ENCODE peak calls at places on chromosome 16, in seven cellular contexts. H is HFFc6, F is WTC11, D is heart right ventricle, V is cardiac fibroblast, P is psoas muscle, Y is dorsolateral prefrontal cortex. X is an unnamed sample.

GRCh38 chr16:56789360-56789759 is 59.4 kb downstream of the NUP93 start:
- DNase-seq in H (peak), F (no peak), D (peak), V (peak), P (no peak), Y (peak), X (no peak)

GRCh38 chr16:80670170-80670865 is 129.5 kb downstream of the DYNLRB2 start:
- DNase-seq in H (no peak), F (no peak), D (no peak), V (no peak), P (no peak), Y (no peak), X (no peak)

GRCh38 chr16:48231675-48232214 is 12.4 kb upstream of the LONP2 start:
- DNase-seq in H (peak), F (peak), D (peak), V (peak), P (no peak), Y (no peak), X (peak)

GRCh38 chr16:28192811-28193529 is 18.8 kb downstream of the XPO6 start:
- DNase-seq in H (no peak), F (no peak), D (no peak), V (no peak), P (no peak), Y (no peak), X (no peak)

GRCh38 chr16:24821129-24821528 is 24.6 kb upstream of the SLC5A11 start:
- DNase-seq in H (no peak), F (no peak), D (no peak), V (no peak), P (no peak), Y (no peak), X (no peak)

GRCh38 chr16:7318661-7319060 is 14.0 kb upstream of the RBFOX1 start:
- DNase-seq in H (no peak), F (no peak), D (no peak), V (no peak), P (no peak), Y (no peak), X (no peak)

GRCh38 chr16:30025574-30025973 is 2.6 kb downstream of the C16orf92 start:
- DNase-seq in H (no peak), F (no peak), D (no peak), V (no peak), P (no peak), Y (no peak), X (no peak)

GRCh38 chr16:81632392-81633146 is 146.5 kb upstream of the PLCG2 start:
- DNase-seq in H (peak), F (no peak), D (no peak), V (peak), P (no peak), Y (no peak), X (no peak)

GRCh38 chr16:13915033-13915635 is 4.8 kb upstream of the ERCC4 start:
- DNase-seq in H (no peak), F (no peak), D (no peak), V (no peak), P (no peak), Y (no peak), X (no peak)

GRCh38 chr16:25097304-25097988 is 14.1 kb upstream of the LCMT1 start:
- DNase-seq in H (peak), F (no peak), D (no peak), V (no peak), P (no peak), Y (no peak), X (no peak)

GRCh38 chr16:69166946-69167930 is 19.7 kb upstream of the SNTB2 start:
- DNase-seq in H (peak), F (no peak), D (no peak), V (no peak), P (no peak), Y (no peak), X (no peak)

GRCh38 chr16:1420540-1421205 is at the start of gene UQCC4:
- DNase-seq in H (peak), F (peak), D (peak), V (peak), P (peak), Y (peak), X (peak)
- TF ChIP-seq CTCF in H (no peak), F (no peak), D (no peak), V (no peak), P (no peak), Y (no peak), X (no peak)

GRCh38 chr16:2591476-2592240 is 53.8 kb downstream of the PDPK1 start:
- DNase-seq in H (no peak), F (no peak), D (no peak), V (no peak), P (no peak), Y (peak), X (no peak)
- TF ChIP-seq CTCF in H (no peak), F (no peak), D (no peak), V (no peak), P (no peak), Y (no peak), X (no peak)

DNA sequence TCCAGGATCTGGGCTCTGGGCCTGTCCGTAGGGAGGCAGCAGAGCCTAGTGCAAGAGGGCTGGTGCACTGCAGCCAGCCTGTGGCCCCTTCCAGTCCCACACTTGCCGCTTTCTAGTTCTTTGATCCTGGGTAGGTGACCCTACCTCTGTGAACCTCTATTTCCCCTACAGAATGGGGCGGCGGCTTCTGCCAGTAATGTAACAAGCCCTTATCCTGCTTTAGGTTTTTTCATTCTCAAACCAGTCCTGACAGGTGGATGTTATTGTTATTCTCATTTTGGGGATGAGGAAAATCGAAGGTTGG is 744 bp downstream of the E4F1 start:
- DNase-seq in H (peak), F (no peak), D (no peak), V (peak), P (no peak), Y (no peak), X (no peak)
- TF ChIP-seq CTCF in H (no peak), F (no peak), D (no peak), V (peak), P (no peak), Y (no peak), X (no peak)

GRCh38 chr16:191783-192294 is 11.6 kb downstream of the HBQ1 start:
- DNase-seq in H (no peak), F (no peak), D (no peak), V (no peak), P (no peak), Y (no peak), X (no peak)

GRCh38 chr16:189604-190186 is 9.4 kb downstream of the HBQ1 start:
- DNase-seq in H (no peak), F (no peak), D (no peak), V (no peak), P (no peak), Y (no peak), X (no peak)

GRCh38 chr16:185691-186090 is 5.4 kb downstream of the HBQ1 start:
- DNase-seq in H (no peak), F (no peak), D (no peak), V (no peak), P (no peak), Y (no peak), X (no peak)

GRCh38 chr16:187330-187729 is 7.1 kb downstream of the HBQ1 start:
- DNase-seq in H (no peak), F (no peak), D (no peak), V (no peak), P (no peak), Y (no peak), X (no peak)

DNA sequence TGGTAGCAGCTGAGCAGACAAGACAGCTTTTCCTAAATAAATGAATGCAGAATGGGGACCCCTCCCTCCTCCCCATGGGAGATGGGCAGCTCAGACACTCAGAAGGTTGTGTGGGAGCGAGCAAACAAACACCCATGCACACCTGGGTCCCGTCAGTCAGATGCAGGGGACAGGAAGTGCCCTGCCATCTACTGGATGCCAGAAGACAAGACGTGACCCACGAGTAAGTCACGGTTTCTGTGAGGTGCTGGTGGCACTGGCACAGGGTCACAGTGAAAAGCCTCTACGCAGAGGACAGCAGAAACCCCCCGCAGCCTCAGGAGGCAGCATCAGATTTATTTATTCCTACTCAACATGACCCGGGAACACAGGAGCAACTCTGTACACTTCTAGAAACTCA is 8.4 kb downstream of the HBQ1 start:
- DNase-seq in H (no peak), F (no peak), D (no peak), V (no peak), P (no peak), Y (no peak), X (no peak)
- TF ChIP-seq CTCF in H (peak), F (no peak), D (no peak), V (no peak), P (no peak), Y (no peak), X (no peak)

DNA sequence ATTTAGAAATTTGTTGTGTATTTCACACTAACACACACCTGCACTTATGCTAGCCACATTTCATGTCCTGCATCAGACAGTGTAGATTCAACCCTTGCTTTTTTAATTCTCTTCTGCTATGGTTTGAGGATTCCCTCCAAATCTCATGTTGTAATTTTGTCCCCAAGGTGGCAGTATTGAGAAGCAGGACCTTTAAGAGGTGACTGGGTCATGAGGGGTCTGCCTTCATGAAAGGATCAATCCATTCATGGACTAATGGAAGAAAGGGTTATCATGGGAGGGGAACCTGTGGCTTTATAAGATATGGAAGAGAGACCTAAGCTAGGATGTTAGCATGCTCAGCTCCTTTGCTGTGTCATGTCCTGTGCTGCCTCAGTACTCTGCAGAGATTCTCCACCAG is 1032.2 kb downstream of the CDH11 start:
- DNase-seq in H (peak), F (no peak), D (peak), V (peak), P (no peak), Y (no peak), X (peak)
- TF ChIP-seq CTCF in H (peak), F (peak), D (peak), V (peak), P (peak), Y (peak), X (peak)

GRCh38 chr16:86520317-86521210 is 10.2 kb downstream of the FOXF1 start:
- DNase-seq in H (no peak), F (no peak), D (no peak), V (no peak), P (no peak), Y (no peak), X (no peak)
- TF ChIP-seq CTCF in H (peak), F (no peak), D (no peak), V (no peak), P (no peak), Y (no peak), X (no peak)

GRCh38 chr16:85253127-85253941 is 141.1 kb upstream of the CIBAR2 start:
- DNase-seq in H (no peak), F (peak), D (peak), V (peak), P (peak), Y (peak), X (peak)
- TF ChIP-seq CTCF in H (peak), F (peak), D (peak), V (peak), P (peak), Y (peak), X (peak)

DNA sequence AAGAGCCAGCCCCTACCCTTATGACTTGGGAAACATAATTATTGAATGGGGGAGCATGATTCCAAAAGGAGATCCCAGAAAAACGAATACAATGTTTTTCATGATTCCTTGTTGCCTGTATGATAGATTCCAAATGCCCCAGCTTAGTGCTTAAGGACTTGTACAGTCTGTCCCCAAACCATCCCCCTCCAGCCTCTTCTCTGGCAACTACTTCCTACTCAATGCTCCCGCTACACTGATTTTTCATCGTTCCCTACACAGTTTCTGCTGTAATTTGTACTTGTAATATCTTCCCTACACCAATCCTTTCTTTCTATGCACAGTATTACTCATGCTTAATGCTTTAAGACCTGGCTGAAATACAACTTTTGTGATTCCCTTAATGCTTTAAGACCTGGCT is 457.9 kb downstream of the HS3ST4 start:
- DNase-seq in H (no peak), F (no peak), D (no peak), V (no peak), P (no peak), Y (no peak), X (no peak)
- TF ChIP-seq CTCF in H (no peak), F (no peak), D (no peak), V (no peak), P (no peak), Y (no peak), X (no peak)

GRCh38 chr16:87058728-87059250 is 258.4 kb downstream of the C16orf95 start:
- DNase-seq in H (no peak), F (no peak), D (no peak), V (no peak), P (no peak), Y (no peak), X (no peak)

GRCh38 chr16:87061521-87061920 is 255.7 kb downstream of the C16orf95 start:
- DNase-seq in H (no peak), F (no peak), D (no peak), V (no peak), P (no peak), Y (no peak), X (no peak)

GRCh38 chr16:87062569-87063442 is 254.4 kb downstream of the C16orf95 start:
- DNase-seq in H (peak), F (peak), D (peak), V (peak), P (peak), Y (no peak), X (peak)

GRCh38 chr16:87057951-87058560 is 259.1 kb downstream of the C16orf95 start:
- DNase-seq in H (no peak), F (no peak), D (no peak), V (no peak), P (no peak), Y (no peak), X (no peak)

GRCh38 chr16:87060026-87060986 is 256.9 kb downstream of the C16orf95 start:
- DNase-seq in H (peak), F (no peak), D (peak), V (peak), P (no peak), Y (no peak), X (no peak)
- TF ChIP-seq CTCF in H (peak), F (no peak), D (no peak), V (peak), P (no peak), Y (no peak), X (no peak)

GRCh38 chr16:51968756-51969155 is 578.2 kb downstream of the TOX3 start:
- DNase-seq in H (peak), F (no peak), D (no peak), V (no peak), P (no peak), Y (no peak), X (no peak)
- TF ChIP-seq CTCF in H (no peak), F (no peak), D (no peak), V (no peak), P (no peak), Y (no peak), X (no peak)